ENCODE peak calls at places on chromosomes 12 and 14, in seven cellular contexts. One of them, this sample, is unnamed.
A peak's percentile ranks its signal among the peaks of the same experiment; 100 is the strongest.

GRCh38 chr12:989051-989450 is 2.0 kb upstream of the ERC1 start:
- DNase-seq in HCT116: no peak
- DNase-seq in IMR-90: no peak
- DNase-seq in astrocyte: no peak
- DNase-seq in MM.1S: no peak
- DNase-seq in mucosa of descending colon: no peak
- DNase-seq in pancreas: no peak
- DNase-seq in this sample: no peak

GRCh38 chr14:103122578-103123127 is 608 bp upstream of the TNFAIP2 start:
- DNase-seq in IMR-90: no peak
- DNase-seq in pancreas: no peak
- DNase-seq in MM.1S: no peak
- DNase-seq in astrocyte: no peak
- DNase-seq in HCT116: no peak
- DNase-seq in mucosa of descending colon: no peak
- DNase-seq in this sample: no peak

GRCh38 chr14:103521438-103521961 is 1.1 kb downstream of the CKB start:
- DNase-seq in HCT116: no peak
- DNase-seq in pancreas: no peak
- DNase-seq in IMR-90: no peak
- DNase-seq in astrocyte: no peak
- DNase-seq in MM.1S: no peak
- DNase-seq in mucosa of descending colon: no peak
- DNase-seq in this sample: no peak

GRCh38 chr14:74638066-74638465 is 26.0 kb upstream of the LTBP2 start:
- DNase-seq in MM.1S: no peak
- DNase-seq in HCT116: no peak
- DNase-seq in pancreas: no peak
- DNase-seq in mucosa of descending colon: no peak
- DNase-seq in IMR-90: no peak
- DNase-seq in astrocyte: no peak
- DNase-seq in this sample: no peak

GRCh38 chr14:64795211-64795610 is 84.5 kb downstream of the SPTB start:
- DNase-seq in astrocyte: no peak
- DNase-seq in MM.1S: no peak
- DNase-seq in pancreas: no peak
- DNase-seq in mucosa of descending colon: no peak
- DNase-seq in HCT116: no peak
- DNase-seq in IMR-90: no peak
- DNase-seq in this sample: no peak

GRCh38 chr12:88308825-88309224 is 166.7 kb downstream of the TMTC3 start:
- DNase-seq in HCT116: no peak
- DNase-seq in mucosa of descending colon: no peak
- DNase-seq in IMR-90: peak; percentile 95
- DNase-seq in pancreas: no peak
- DNase-seq in astrocyte: peak; percentile 92
- DNase-seq in MM.1S: no peak
- DNase-seq in this sample: peak; percentile 89

GRCh38 chr12:99498756-99499155 is 148.8 kb upstream of the GARIN6 start:
- DNase-seq in IMR-90: peak; percentile 42
- DNase-seq in MM.1S: no peak
- DNase-seq in astrocyte: peak; percentile 92
- DNase-seq in HCT116: no peak
- DNase-seq in pancreas: no peak
- DNase-seq in mucosa of descending colon: no peak
- DNase-seq in this sample: peak; percentile 7

GRCh38 chr12:16359512-16360491 is 12.4 kb downstream of the MGST1 start:
- DNase-seq in astrocyte: peak; percentile 11
- DNase-seq in HCT116: peak; percentile 47
- DNase-seq in MM.1S: peak; percentile 61
- DNase-seq in mucosa of descending colon: peak; percentile 81
- DNase-seq in pancreas: peak; percentile 86
- DNase-seq in IMR-90: peak; percentile 47
- DNase-seq in this sample: peak; percentile 66

GRCh38 chr12:85606455-85606854 is 229.8 kb downstream of the RASSF9 start:
- DNase-seq in IMR-90: no peak
- DNase-seq in HCT116: no peak
- DNase-seq in pancreas: no peak
- DNase-seq in mucosa of descending colon: no peak
- DNase-seq in MM.1S: no peak
- DNase-seq in astrocyte: no peak
- DNase-seq in this sample: no peak

GRCh38 chr14:73250317-73250713 is 13.0 kb downstream of the PAPLN start:
- DNase-seq in IMR-90: no peak
- DNase-seq in HCT116: no peak
- DNase-seq in MM.1S: no peak
- DNase-seq in astrocyte: no peak
- DNase-seq in mucosa of descending colon: no peak
- DNase-seq in pancreas: no peak
- DNase-seq in this sample: no peak

GRCh38 chr14:22556021-22556989 is 32.7 kb downstream of the DAD1 start:
- DNase-seq in HCT116: no peak
- DNase-seq in MM.1S: peak; percentile 96
- DNase-seq in astrocyte: peak; percentile 94
- DNase-seq in mucosa of descending colon: peak; percentile 84
- DNase-seq in pancreas: no peak
- DNase-seq in IMR-90: peak; percentile 89
- DNase-seq in this sample: peak; percentile 97

GRCh38 chr14:57317248-57317833 is 48.6 kb downstream of the AP5M1 start:
- DNase-seq in mucosa of descending colon: peak; percentile 88
- DNase-seq in IMR-90: peak; percentile 78
- DNase-seq in pancreas: peak; percentile 77
- DNase-seq in MM.1S: peak; percentile 45
- DNase-seq in astrocyte: peak; percentile 44
- DNase-seq in HCT116: peak; percentile 79
- DNase-seq in this sample: peak; percentile 82

GRCh38 chr14:64684091-64684490 is 20.1 kb upstream of the PLEKHG3 start:
- DNase-seq in mucosa of descending colon: no peak
- DNase-seq in MM.1S: no peak
- DNase-seq in pancreas: peak; percentile 76
- DNase-seq in IMR-90: peak; percentile 73
- DNase-seq in HCT116: no peak
- DNase-seq in astrocyte: peak; percentile 27
- DNase-seq in this sample: peak; percentile 36

GRCh38 chr12:117890137-117890536 is 78.7 kb downstream of the KSR2 start:
- DNase-seq in pancreas: no peak
- DNase-seq in MM.1S: no peak
- DNase-seq in mucosa of descending colon: no peak
- DNase-seq in astrocyte: no peak
- DNase-seq in HCT116: no peak
- DNase-seq in IMR-90: no peak
- DNase-seq in this sample: no peak

GRCh38 chr12:30546121-30546520 is 149.5 kb downstream of the IPO8 start:
- DNase-seq in astrocyte: no peak
- DNase-seq in IMR-90: no peak
- DNase-seq in HCT116: no peak
- DNase-seq in mucosa of descending colon: peak; percentile 11
- DNase-seq in pancreas: no peak
- DNase-seq in MM.1S: no peak
- DNase-seq in this sample: no peak

GRCh38 chr12:81598205-81598604 is 160.9 kb downstream of the PPFIA2 start:
- DNase-seq in pancreas: no peak
- DNase-seq in mucosa of descending colon: no peak
- DNase-seq in HCT116: no peak
- DNase-seq in astrocyte: no peak
- DNase-seq in MM.1S: peak; percentile 18
- DNase-seq in IMR-90: no peak
- DNase-seq in this sample: no peak

GRCh38 chr14:103284574-103285467 is 49.2 kb upstream of the EIF5 start:
- DNase-seq in IMR-90: peak; percentile 31
- DNase-seq in mucosa of descending colon: no peak
- DNase-seq in astrocyte: no peak
- DNase-seq in MM.1S: no peak
- DNase-seq in HCT116: no peak
- DNase-seq in pancreas: no peak
- DNase-seq in this sample: peak; percentile 49

GRCh38 chr12:47105914-47106674 is 26.3 kb upstream of the AMIGO2 start:
- DNase-seq in IMR-90: no peak
- DNase-seq in HCT116: no peak
- DNase-seq in astrocyte: no peak
- DNase-seq in MM.1S: no peak
- DNase-seq in mucosa of descending colon: peak; percentile 63
- DNase-seq in pancreas: peak; percentile 80
- DNase-seq in this sample: no peak

GRCh38 chr12:113903381-113903863 is 62.7 kb downstream of the RBM19 start:
- DNase-seq in astrocyte: peak; percentile 39
- DNase-seq in IMR-90: peak; percentile 85
- DNase-seq in HCT116: no peak
- DNase-seq in pancreas: no peak
- DNase-seq in MM.1S: no peak
- DNase-seq in mucosa of descending colon: no peak
- DNase-seq in this sample: peak; percentile 46

GRCh38 chr12:56677680-56678079 is 10.4 kb downstream of the PTGES3 start:
- DNase-seq in IMR-90: no peak
- DNase-seq in HCT116: no peak
- DNase-seq in mucosa of descending colon: no peak
- DNase-seq in MM.1S: peak; percentile 40
- DNase-seq in pancreas: no peak
- DNase-seq in astrocyte: no peak
- DNase-seq in this sample: no peak

GRCh38 chr14:105092912-105093425 is 27.7 kb upstream of the GPR132 start:
- DNase-seq in HCT116: no peak
- DNase-seq in pancreas: peak; percentile 85
- DNase-seq in MM.1S: no peak
- DNase-seq in mucosa of descending colon: peak; percentile 66
- DNase-seq in IMR-90: peak; percentile 58
- DNase-seq in astrocyte: peak; percentile 44
- DNase-seq in this sample: peak; percentile 70

GRCh38 chr12:92573104-92573503 is 129.7 kb upstream of the PLEKHG7 start:
- DNase-seq in IMR-90: no peak
- DNase-seq in astrocyte: no peak
- DNase-seq in HCT116: no peak
- DNase-seq in mucosa of descending colon: no peak
- DNase-seq in pancreas: no peak
- DNase-seq in MM.1S: no peak
- DNase-seq in this sample: no peak
- H3K4me1 ChIP-seq in IMR-90: no peaks in the 10 kb centered on the region
- H3K4me1 ChIP-seq in astrocyte: no peaks in the 10 kb centered on the region
- H3K4me1 ChIP-seq in HCT116: no peaks in the 10 kb centered on the region
- H3K4me1 ChIP-seq in mucosa of descending colon: no peaks in the 10 kb centered on the region
- H3K4me1 ChIP-seq in pancreas: peaks cover 14% of the 10 kb centered on the region
- H3K4me1 ChIP-seq in MM.1S: peaks cover 8% of the 10 kb centered on the region
- H3K4me1 ChIP-seq in this sample: no peaks in the 10 kb centered on the region

GRCh38 chr12:54038760-54039414 is 6.0 kb downstream of the HOXC5 start:
- DNase-seq in pancreas: no peak
- DNase-seq in MM.1S: no peak
- DNase-seq in IMR-90: no peak
- DNase-seq in HCT116: no peak
- DNase-seq in astrocyte: no peak
- DNase-seq in mucosa of descending colon: no peak
- DNase-seq in this sample: no peak
- H3K4me3 ChIP-seq in pancreas: no peak overlapping the region
- H3K4me3 ChIP-seq in MM.1S: no peak overlapping the region
- H3K4me3 ChIP-seq in IMR-90: no peak overlapping the region
- H3K4me3 ChIP-seq in HCT116: no peak overlapping the region
- H3K4me3 ChIP-seq in astrocyte: no peak overlapping the region
- H3K4me3 ChIP-seq in mucosa of descending colon: no peak overlapping the region
- H3K4me3 ChIP-seq in this sample: no peak overlapping the region

DNA sequence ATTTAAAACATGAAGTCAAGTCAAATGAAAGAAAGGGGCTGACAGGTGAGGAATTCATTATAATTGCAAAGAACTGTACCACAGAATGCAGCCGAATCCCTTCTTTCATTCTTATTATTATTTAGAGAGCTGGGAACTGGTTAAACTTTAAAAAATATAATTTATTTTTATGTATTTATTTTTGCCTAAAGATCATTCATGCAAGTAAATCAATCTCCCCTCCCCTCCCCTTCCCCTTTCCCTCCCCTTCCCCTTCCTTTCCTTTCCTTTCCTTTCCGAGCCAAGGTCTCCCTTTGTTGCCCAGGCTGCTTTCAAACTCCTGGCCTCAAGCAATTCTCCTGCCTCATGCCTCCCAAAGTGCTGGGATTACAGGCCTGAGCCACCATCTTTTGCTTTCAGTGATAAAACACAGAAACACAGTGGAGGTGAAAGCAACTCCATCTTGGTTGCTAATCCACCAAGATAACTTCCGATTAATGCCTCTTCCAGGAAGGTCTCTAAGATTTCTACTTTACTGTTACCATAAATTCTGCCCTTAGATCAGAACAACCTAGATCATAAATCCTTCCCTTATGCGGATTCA is 6.0 kb upstream of the UBC start:
- DNase-seq in MM.1S: no peak
- DNase-seq in pancreas: no peak
- DNase-seq in IMR-90: no peak
- DNase-seq in HCT116: no peak
- DNase-seq in mucosa of descending colon: no peak
- DNase-seq in astrocyte: no peak
- DNase-seq in this sample: no peak
- H3K4me1 ChIP-seq in MM.1S: peaks cover 24% of the 10 kb centered on the region
- H3K4me1 ChIP-seq in pancreas: peaks cover 25% of the 10 kb centered on the region
- H3K4me1 ChIP-seq in IMR-90: peaks cover 14% of the 10 kb centered on the region
- H3K4me1 ChIP-seq in HCT116: peaks cover 65% of the 10 kb centered on the region
- H3K4me1 ChIP-seq in mucosa of descending colon: peaks cover 47% of the 10 kb centered on the region
- H3K4me1 ChIP-seq in astrocyte: peaks cover 55% of the 10 kb centered on the region
- H3K4me1 ChIP-seq in this sample: peaks cover 18% of the 10 kb centered on the region

GRCh38 chr12:25808604-25809003 is 149.9 kb upstream of the RASSF8 start:
- DNase-seq in MM.1S: no peak
- DNase-seq in astrocyte: no peak
- DNase-seq in mucosa of descending colon: no peak
- DNase-seq in pancreas: no peak
- DNase-seq in IMR-90: no peak
- DNase-seq in HCT116: no peak
- DNase-seq in this sample: no peak

GRCh38 chr12:25812295-25812694 is 146.2 kb upstream of the RASSF8 start:
- DNase-seq in astrocyte: no peak
- DNase-seq in mucosa of descending colon: no peak
- DNase-seq in MM.1S: no peak
- DNase-seq in pancreas: no peak
- DNase-seq in HCT116: no peak
- DNase-seq in IMR-90: no peak
- DNase-seq in this sample: no peak

GRCh38 chr12:25813843-25814242 is 144.6 kb upstream of the RASSF8 start:
- DNase-seq in MM.1S: no peak
- DNase-seq in HCT116: no peak
- DNase-seq in IMR-90: no peak
- DNase-seq in pancreas: no peak
- DNase-seq in mucosa of descending colon: no peak
- DNase-seq in astrocyte: no peak
- DNase-seq in this sample: no peak

GRCh38 chr12:25810683-25811082 is 147.8 kb upstream of the RASSF8 start:
- DNase-seq in mucosa of descending colon: no peak
- DNase-seq in astrocyte: no peak
- DNase-seq in IMR-90: no peak
- DNase-seq in HCT116: no peak
- DNase-seq in MM.1S: no peak
- DNase-seq in pancreas: no peak
- DNase-seq in this sample: no peak

DNA sequence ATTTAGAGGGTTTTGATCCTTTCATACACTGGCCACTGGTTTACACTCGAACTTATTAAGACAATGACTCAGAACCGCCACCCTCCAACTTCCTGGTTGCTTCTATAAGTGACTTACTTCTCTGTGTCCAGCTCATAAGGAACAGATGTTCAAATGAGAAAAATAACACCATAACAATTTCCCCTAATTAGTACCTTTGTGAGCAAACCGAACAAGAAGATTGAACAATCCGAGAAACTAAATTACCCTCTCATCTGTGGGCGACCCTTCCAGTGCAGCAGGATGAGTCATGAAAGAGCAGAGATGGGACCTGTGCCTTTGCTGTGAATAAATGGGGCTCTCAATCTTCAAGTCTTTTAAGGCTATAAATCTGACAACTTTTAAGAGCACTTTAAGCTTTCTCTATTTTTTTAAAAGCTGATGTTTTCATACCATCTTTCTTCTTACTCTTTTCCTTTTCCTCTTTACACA is 146.8 kb upstream of the RASSF8 start:
- DNase-seq in astrocyte: peak; percentile 68
- DNase-seq in mucosa of descending colon: no peak
- DNase-seq in pancreas: no peak
- DNase-seq in HCT116: peak; percentile 64
- DNase-seq in IMR-90: peak; percentile 36
- DNase-seq in MM.1S: peak; percentile 7
- DNase-seq in this sample: peak; percentile 76
- H3K4me3 ChIP-seq in astrocyte: no peak overlapping the region
- H3K4me3 ChIP-seq in mucosa of descending colon: no peak overlapping the region
- H3K4me3 ChIP-seq in pancreas: no peak overlapping the region
- H3K4me3 ChIP-seq in HCT116: peak overlapping the region; percentile 20
- H3K4me3 ChIP-seq in IMR-90: no peak overlapping the region
- H3K4me3 ChIP-seq in MM.1S: no peak overlapping the region
- H3K4me3 ChIP-seq in this sample: no peak overlapping the region